ENCODE peak calls at places on chromosome 12, in four cellular contexts. H is WTC11, F is SK-N-SH, N is GM12878. J is an unnamed sample.

GRCh38 chr12:92089559-92089958 is 56.1 kb downstream of the BTG1 start:
- DNase-seq in H (no peak), N (no peak), F (no peak), J (no peak)

GRCh38 chr12:43282106-43282505 is 269.9 kb downstream of the ADAMTS20 start:
- DNase-seq in H (no peak), N (no peak), F (peak), J (no peak)

GRCh38 chr12:121388421-121388981 is 11.4 kb upstream of the RNF34 start:
- DNase-seq in F (no peak), H (no peak), N (no peak), J (peak)

GRCh38 chr12:108566452-108566851 is 4.1 kb downstream of the ISCU start:
- DNase-seq in F (no peak), N (no peak), H (no peak), J (no peak)

GRCh38 chr12:109879332-109880048 is 851 bp downstream of the GLTP start:
- DNase-seq in F (peak), H (no peak), N (no peak), J (no peak)

GRCh38 chr12:59322473-59322872 is 273.4 kb upstream of the SLC16A7 start:
- DNase-seq in H (no peak), F (no peak), N (no peak), J (no peak)

GRCh38 chr12:1539135-1539534 is 55.2 kb downstream of the FBXL14 start:
- DNase-seq in N (no peak), F (no peak), H (no peak), J (no peak)

GRCh38 chr12:49819786-49820185 is 8.4 kb downstream of the NCKAP5L start:
- DNase-seq in H (no peak), N (no peak), F (no peak), J (no peak)

GRCh38 chr12:97899956-97900355 is 437.4 kb downstream of the RMST start:
- DNase-seq in H (no peak), F (no peak), N (no peak), J (no peak)

GRCh38 chr12:80708535-80709328 is 1.3 kb downstream of the MYF6 start:
- DNase-seq in F (no peak), N (no peak), H (no peak), J (no peak)

DNA sequence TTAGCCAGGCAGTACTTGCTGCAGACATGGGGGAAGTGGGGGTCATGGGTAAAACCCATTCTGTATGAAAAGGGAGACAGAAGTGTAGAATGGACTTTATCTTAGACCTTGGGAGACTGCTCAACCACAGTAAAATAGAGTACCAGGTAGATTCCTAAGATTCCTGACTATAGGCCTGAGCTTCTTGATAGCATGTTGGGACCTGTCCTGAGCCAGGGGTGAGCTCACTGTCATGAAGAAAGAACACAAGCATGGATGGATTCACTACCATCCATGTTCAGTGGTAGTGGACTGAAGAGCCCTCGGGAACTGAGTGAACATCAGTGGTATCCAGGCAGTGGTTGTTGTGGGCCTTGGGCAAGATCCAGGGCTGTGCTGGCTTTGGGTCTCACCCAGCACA is 1003.8 kb downstream of the TMTC2 start:
- DNase-seq in F (no peak), H (no peak), N (no peak), J (no peak)
- TF ChIP-seq USF1 in F (no peak), H (no peak), N (no peak), J (no peak)

DNA sequence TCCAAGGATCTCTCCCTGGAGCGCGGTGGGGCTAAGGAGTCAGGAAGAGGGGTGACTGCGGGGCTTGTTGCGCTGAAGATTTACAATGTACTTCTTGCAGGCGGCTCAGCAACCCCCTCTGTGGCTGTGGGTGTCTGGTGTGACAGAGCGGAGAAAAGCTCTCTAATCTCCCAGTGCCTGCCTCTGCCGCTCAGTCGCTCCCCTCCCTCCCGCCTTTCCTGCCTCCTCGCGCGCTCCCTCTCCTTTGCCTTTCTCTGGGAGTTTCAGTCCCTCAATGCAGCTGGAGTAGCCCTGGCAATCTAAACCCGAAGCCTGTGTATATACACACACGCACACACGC is 799 bp upstream of the TRHDE start:
- DNase-seq in H (peak), F (peak), N (no peak), J (no peak)
- TF ChIP-seq USF1 in H (no peak), F (no peak), N (no peak), J (no peak)

GRCh38 chr12:57479376-57480115 is at the start of gene ARHGAP9:
- DNase-seq in H (no peak), F (no peak), N (peak), J (no peak)

GRCh38 chr12:57479043-57479375 is 657 bp downstream of the ARHGAP9 start:
- DNase-seq in H (no peak), N (no peak), F (no peak), J (no peak)

GRCh38 chr12:57476993-57477709 is 2.5 kb downstream of the ARHGAP9 start:
- DNase-seq in N (no peak), F (no peak), H (no peak), J (no peak)

GRCh38 chr12:57476162-57476992 is 3.3 kb downstream of the ARHGAP9 start:
- DNase-seq in H (peak), F (no peak), N (no peak), J (no peak)

DNA sequence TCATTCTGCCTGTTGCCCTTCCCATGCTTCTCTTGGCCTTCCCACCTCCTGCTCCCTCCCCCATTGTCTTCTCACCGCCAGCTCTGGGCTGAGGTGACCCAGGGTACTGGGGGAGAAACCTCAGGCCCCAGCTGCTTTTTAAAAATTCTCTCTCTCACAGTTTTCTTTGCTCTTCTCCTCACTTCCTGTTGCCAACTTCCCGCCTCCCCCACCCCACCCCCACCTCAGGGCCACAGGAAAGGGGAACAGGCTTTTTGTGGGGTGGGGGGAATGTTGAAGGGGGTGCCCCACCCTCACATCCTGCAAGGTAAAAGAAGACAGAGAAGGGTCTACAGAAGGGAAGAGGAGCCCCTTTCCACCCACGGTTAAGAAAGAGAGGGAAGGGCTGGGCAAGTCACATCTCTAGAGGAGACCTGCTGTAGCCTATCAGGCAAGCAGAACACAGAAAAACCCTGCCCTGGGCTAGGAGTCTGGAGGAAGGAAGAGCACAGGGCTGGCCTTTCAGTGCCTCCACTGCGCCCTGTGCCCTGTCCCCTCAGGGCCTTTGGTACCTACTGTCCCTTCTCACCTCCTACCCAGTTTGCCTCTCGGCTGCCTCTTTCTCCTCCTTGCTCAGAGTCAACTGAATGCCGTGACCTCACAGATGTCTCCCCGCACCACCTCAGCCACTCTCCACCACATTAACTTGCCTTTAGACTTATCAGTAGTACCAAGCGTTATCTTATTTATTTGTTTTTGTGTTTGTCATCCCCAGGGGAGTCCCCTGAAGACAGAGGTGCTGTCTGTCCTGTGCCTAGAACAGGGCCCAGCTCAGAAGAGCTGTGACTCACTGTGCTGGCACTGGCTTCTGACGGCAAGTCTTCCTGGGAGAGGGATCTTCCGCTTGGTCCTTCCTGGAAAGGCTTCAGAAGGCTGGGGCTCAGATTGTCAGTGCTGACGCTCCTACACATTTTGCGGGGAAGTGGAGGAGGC is 1.7 kb downstream of the ARHGAP9 start:
- DNase-seq in F (no peak), N (peak), H (no peak), J (peak)
- TF ChIP-seq USF1 in F (no peak), N (no peak), H (no peak), J (no peak)

GRCh38 chr12:51749201-51749985 is 99.1 kb downstream of the FIGNL2 start:
- DNase-seq in H (no peak), N (no peak), F (no peak), J (no peak)

GRCh38 chr12:51749986-51750317 is 98.6 kb downstream of the FIGNL2 start:
- DNase-seq in F (no peak), N (no peak), H (no peak), J (no peak)

GRCh38 chr12:51753980-51754675 is 94.4 kb downstream of the FIGNL2 start:
- DNase-seq in H (no peak), F (no peak), N (no peak), J (no peak)

GRCh38 chr12:51752490-51752889 is 96.0 kb downstream of the FIGNL2 start:
- DNase-seq in F (no peak), H (no peak), N (no peak), J (peak)

DNA sequence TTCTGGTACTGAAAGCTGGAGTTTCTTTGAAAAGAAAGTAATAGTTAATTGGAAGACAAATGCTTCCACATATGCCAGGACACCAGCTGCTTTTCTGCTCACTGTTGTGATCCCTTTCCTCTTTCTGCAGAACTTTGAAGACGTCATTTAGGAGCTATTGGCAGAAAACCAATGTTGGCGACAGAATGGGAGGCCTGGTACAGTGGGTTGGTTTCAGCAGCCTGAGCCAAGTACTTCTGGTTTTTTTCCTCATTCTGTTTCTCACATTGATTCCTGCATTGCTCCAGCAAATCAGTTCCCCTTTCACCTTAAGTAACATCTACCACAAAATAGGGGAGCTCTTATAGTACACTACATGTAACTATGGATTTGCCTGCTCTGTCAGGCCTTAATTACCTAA is 96.9 kb downstream of the FIGNL2 start:
- DNase-seq in N (no peak), H (no peak), F (no peak), J (no peak)
- TF ChIP-seq USF1 in N (no peak), H (no peak), F (no peak), J (no peak)

DNA sequence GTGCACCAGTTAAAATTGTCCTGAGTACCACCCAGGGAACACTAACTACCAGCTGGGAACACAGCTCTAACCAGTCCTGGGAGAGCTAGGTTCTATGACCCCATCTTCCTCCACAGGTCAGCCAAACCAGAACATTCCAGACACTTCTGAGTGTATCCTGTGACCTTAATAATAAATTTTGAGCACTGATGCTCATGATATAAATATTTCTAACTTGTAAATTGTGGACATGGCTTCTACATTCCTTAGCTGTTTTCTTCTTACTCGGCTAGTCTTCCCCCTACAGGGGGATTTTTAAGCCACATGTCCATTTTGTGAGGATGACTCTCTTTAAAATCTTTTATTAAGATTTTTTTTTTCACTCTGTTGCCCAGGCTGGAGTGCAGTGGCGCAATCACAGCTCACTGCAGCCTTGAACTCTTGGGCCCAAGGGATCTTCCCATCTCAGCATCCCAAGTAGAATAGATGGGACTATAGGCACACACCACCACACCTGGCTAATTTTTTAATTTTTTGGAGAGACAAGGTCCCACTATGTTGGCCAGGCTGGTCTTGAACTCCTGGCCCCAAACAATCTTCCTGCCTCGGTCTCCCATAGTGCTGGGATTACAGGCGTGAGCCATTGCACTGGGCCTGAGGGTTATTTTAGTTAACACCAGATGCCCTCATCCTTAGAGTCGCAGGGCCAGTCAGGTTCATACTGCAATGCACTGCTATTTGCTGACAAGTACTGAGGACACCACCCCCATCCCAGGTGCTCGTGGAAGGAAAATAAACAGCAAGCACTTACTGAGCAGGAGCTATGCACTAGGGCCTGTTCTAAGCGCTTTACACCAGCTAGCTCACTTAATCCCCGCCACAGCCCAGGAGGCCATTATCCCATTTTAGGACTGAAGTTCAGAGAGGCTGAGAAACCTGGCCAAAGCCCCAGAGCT is 142.6 kb upstream of the NCOR2 start:
- DNase-seq in H (no peak), N (no peak), F (no peak), J (no peak)
- TF ChIP-seq USF1 in H (no peak), N (no peak), F (no peak), J (no peak)

GRCh38 chr12:41661141-41661540 is 473.0 kb downstream of the PDZRN4 start:
- DNase-seq in N (no peak), H (no peak), F (no peak), J (no peak)

DNA sequence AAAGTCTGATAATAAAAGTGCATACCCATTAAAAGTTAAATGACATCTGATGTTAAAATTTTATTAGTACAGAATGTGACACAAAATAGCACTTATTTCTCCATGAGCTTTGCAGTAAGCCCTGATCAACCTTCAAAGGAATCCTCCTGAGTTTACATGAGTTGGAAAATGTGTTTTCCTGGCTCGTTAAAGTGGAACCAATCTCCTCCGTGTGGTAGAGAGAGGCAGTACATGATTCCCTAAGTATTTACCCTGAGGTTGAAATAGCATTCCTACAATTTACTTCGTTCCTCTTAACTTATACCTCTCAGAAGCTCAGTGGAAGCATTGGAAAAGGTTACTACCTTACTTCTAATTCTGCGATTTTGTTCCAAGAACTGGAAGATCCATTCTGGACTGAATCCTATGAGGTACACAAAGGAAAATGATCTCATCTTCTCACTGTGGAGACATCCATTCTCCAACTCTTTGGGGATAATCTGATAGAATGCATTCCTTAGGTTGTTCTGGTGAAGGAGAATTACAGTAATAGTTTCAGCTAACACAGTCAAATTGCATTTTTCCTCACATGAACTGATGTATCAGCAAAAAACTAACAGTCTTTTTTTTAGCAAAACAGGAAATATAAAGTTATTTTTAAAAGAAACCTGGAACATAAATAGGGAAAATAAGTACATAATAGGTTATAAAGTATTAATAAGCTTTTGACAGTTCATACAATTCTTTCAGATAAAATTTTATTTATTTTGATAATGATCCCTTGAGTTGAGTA is 475.6 kb downstream of the PDZRN4 start:
- DNase-seq in H (no peak), N (no peak), F (peak), J (no peak)
- TF ChIP-seq USF1 in H (no peak), N (no peak), F (no peak), J (no peak)

GRCh38 chr12:28114488-28114887 is 75.8 kb upstream of the CCDC91 start:
- DNase-seq in N (no peak), H (no peak), F (no peak), J (no peak)
- TF ChIP-seq USF1 in N (no peak), H (no peak), F (no peak), J (no peak)

GRCh38 chr12:76645934-76646333 is 86.4 kb upstream of the OSBPL8 start:
- DNase-seq in F (no peak), N (no peak), H (no peak), J (no peak)
- TF ChIP-seq USF1 in F (no peak), N (no peak), H (no peak), J (no peak)